ENCODE peak calls at places on chromosomes 5 and 9, in ten cellular contexts. I is anterior cingulate cortex; R is fibroblast of the aortic adventitia; M is NCI-H1092; G is CD4-positive, alpha-beta T cell; H is stimulated activated CD4-positive, alpha-beta T cell treated with anti-CD3 and anti-CD28 coated beads, Interleukin-2, amount 100 ng/mL, for 48 hours; D is SJSA1; T is HS-5; W is GM19239; K is islet precursor cell. F is an unnamed sample.

GRCh38 chr9:100602302-100602930 is 24.5 kb downstream of the CAVIN4 start:
- DNase-seq in I (no peak), R (peak; percentile 66), M (peak; percentile 50), G (no peak), H (no peak), D (peak; percentile 16), T (no peak), W (no peak), K (peak; percentile 82), F (no peak)

GRCh38 chr9:92952861-92953620 is 5.7 kb downstream of the FGD3 start:
- DNase-seq in I (no peak), R (peak; percentile 21), M (peak; percentile 92), G (no peak), H (no peak), D (no peak), T (no peak), W (no peak), K (no peak), F (no peak)

GRCh38 chr5:57862471-57863282 is 380.1 kb upstream of the ACTBL2 start:
- DNase-seq in I (no peak), R (peak; percentile 95), M (no peak), G (no peak), H (no peak), D (no peak), T (no peak), W (no peak), K (peak; percentile 76), F (no peak)

GRCh38 chr5:132022737-132023136 is 11.3 kb upstream of the ACSL6 start:
- DNase-seq in I (no peak), R (no peak), M (no peak), G (no peak), H (peak; percentile 36), D (no peak), T (peak; percentile 29), W (no peak), K (peak; percentile 46), F (no peak)

GRCh38 chr5:125597338-125597737 is 825.9 kb upstream of the GRAMD2B start:
- DNase-seq in I (no peak), R (peak; percentile 35), M (no peak), G (no peak), H (no peak), D (peak; percentile 82), T (peak; percentile 52), W (no peak), K (no peak), F (no peak)

GRCh38 chr9:73183917-73184861 is 32.5 kb downstream of the ANXA1 start:
- DNase-seq in I (no peak), R (peak; percentile 83), M (peak; percentile 1), G (no peak), H (no peak), D (no peak), T (no peak), W (no peak), K (no peak), F (no peak)

GRCh38 chr5:58961631-58962280 is 378.9 kb downstream of the RAB3C start:
- DNase-seq in I (no peak), R (no peak), M (no peak), G (no peak), H (no peak), D (no peak), T (no peak), W (no peak), K (no peak), F (no peak)

GRCh38 chr9:886886-887285 is 45.4 kb downstream of the DMRT1 start:
- DNase-seq in I (no peak), R (no peak), M (no peak), G (no peak), H (no peak), D (no peak), T (no peak), W (no peak), K (no peak), F (no peak)

GRCh38 chr5:67165524-67166459 is 30.8 kb downstream of the CD180 start:
- DNase-seq in I (peak; percentile 57), R (peak; percentile 86), M (no peak), G (peak; percentile 68), H (peak; percentile 76), D (no peak), T (no peak), W (peak; percentile 73), K (peak; percentile 94), F (no peak)

GRCh38 chr5:111278824-111279504 is 54.8 kb downstream of the CAMK4 start:
- DNase-seq in I (no peak), R (peak; percentile 44), M (no peak), G (peak; percentile 84), H (peak; percentile 89), D (peak; percentile 29), T (no peak), W (peak; percentile 35), K (peak; percentile 79), F (no peak)

GRCh38 chr9:121906074-121906520 is 187.0 kb downstream of the TTLL11 start:
- DNase-seq in I (no peak), R (peak; percentile 49), M (no peak), G (no peak), H (no peak), D (no peak), T (no peak), W (no peak), K (no peak), F (no peak)

GRCh38 chr9:28032178-28032532 is 458.9 kb upstream of the C9orf72 start:
- DNase-seq in I (no peak), R (no peak), M (no peak), G (no peak), H (no peak), D (no peak), T (peak; percentile 35), W (no peak), K (no peak), F (no peak)

GRCh38 chr5:79020861-79021561 is 35.9 kb upstream of the ARSB start:
- DNase-seq in I (peak; percentile 22), R (peak; percentile 83), M (peak; percentile 14), G (peak; percentile 6), H (peak; percentile 24), D (peak; percentile 93), T (peak; percentile 64), W (peak; percentile 28), K (peak; percentile 66), F (peak; percentile 14)

GRCh38 chr5:14035859-14036440 is 91.5 kb upstream of the DNAH5 start:
- DNase-seq in I (no peak), R (peak; percentile 95), M (no peak), G (no peak), H (no peak), D (peak; percentile 92), T (peak; percentile 100), W (no peak), K (peak; percentile 95), F (no peak)

GRCh38 chr5:79901631-79902030 is 89.4 kb downstream of the MTX3 start:
- DNase-seq in I (no peak), R (no peak), M (no peak), G (no peak), H (no peak), D (no peak), T (no peak), W (no peak), K (no peak), F (no peak)

GRCh38 chr5:112418412-112419049 is 546 bp downstream of the EPB41L4A start:
- DNase-seq in I (no peak), R (no peak), M (no peak), G (no peak), H (no peak), D (peak; percentile 12), T (no peak), W (no peak), K (peak; percentile 60), F (no peak)

GRCh38 chr5:62937661-62938558 is 359.3 kb downstream of the LRRC70 start:
- DNase-seq in I (no peak), R (peak; percentile 14), M (no peak), G (no peak), H (no peak), D (no peak), T (peak; percentile 44), W (no peak), K (no peak), F (no peak)

GRCh38 chr5:32339198-32339597 is 26.5 kb upstream of the MTMR12 start:
- DNase-seq in I (no peak), R (peak; percentile 9), M (no peak), G (no peak), H (no peak), D (no peak), T (no peak), W (no peak), K (no peak), F (no peak)

GRCh38 chr5:171757853-171758535 is 27.6 kb upstream of the SMIM23 start:
- DNase-seq in I (no peak), R (peak; percentile 94), M (no peak), G (no peak), H (no peak), D (peak; percentile 93), T (peak; percentile 96), W (no peak), K (peak; percentile 0), F (no peak)